ENCODE peak calls at places on chromosomes 4 and X, in five cellular contexts. X is uterus, Z is lung, M is left lung, W is heart left ventricle. A is an unnamed sample.

GRCh38 chr4:110850461-110851447 is 227.9 kb upstream of the PITX2 start:
- DNase-seq in X (no peak), Z (no peak), M (no peak), W (no peak), A (peak)

GRCh38 chrX:6661731-6662130 is 126.8 kb upstream of the VCX3A start:
- DNase-seq in X (no peak), Z (no peak), M (no peak), W (no peak), A (no peak)

GRCh38 chrX:3738489-3738888 is 25.0 kb upstream of the PRKX start:
- DNase-seq in X (no peak), Z (no peak), M (no peak), W (no peak), A (no peak)

GRCh38 chr4:17504081-17504480 is 7.8 kb downstream of the QDPR start:
- DNase-seq in X (no peak), Z (no peak), M (no peak), W (no peak), A (no peak)

GRCh38 chr4:37629713-37630112 is 56.5 kb downstream of the RELL1 start:
- DNase-seq in X (no peak), Z (no peak), M (no peak), W (no peak), A (no peak)

GRCh38 chr4:81922271-81922775 is 450.6 kb upstream of the RASGEF1B start:
- DNase-seq in X (no peak), Z (no peak), M (no peak), W (no peak), A (no peak)

GRCh38 chrX:129618997-129619396 is 35.8 kb downstream of the APLN start:
- DNase-seq in X (no peak), Z (no peak), M (no peak), W (no peak), A (no peak)

GRCh38 chr4:112403072-112403945 is 106.1 kb downstream of the ALPK1 start:
- DNase-seq in X (no peak), Z (no peak), M (no peak), W (no peak), A (peak)

GRCh38 chr4:3689576-3690551 is 76.3 kb upstream of the ADRA2C start:
- DNase-seq in X (no peak), Z (no peak), M (peak), W (peak), A (no peak)

GRCh38 chr4:38387348-38387747 is 276.7 kb upstream of the KLF3 start:
- DNase-seq in X (peak), Z (peak), M (peak), W (no peak), A (peak)

GRCh38 chrX:10017866-10018265 is 50.7 kb downstream of the CLDN34 start:
- DNase-seq in X (no peak), Z (no peak), M (no peak), W (no peak), A (peak)

GRCh38 chrX:69951756-69952155 is 98.0 kb downstream of the AWAT2 start:
- DNase-seq in X (no peak), Z (no peak), M (no peak), W (no peak), A (no peak)

GRCh38 chrX:15418041-15418706 is 34.0 kb upstream of the VEGFD start:
- DNase-seq in X (no peak), Z (no peak), M (no peak), W (no peak), A (no peak)

GRCh38 chr4:87734936-87735335 is 64.4 kb upstream of the IBSP start:
- DNase-seq in X (no peak), Z (no peak), M (no peak), W (no peak), A (no peak)

GRCh38 chrX:95071052-95071451 is 1397.0 kb downstream of the FAM133A start:
- DNase-seq in X (no peak), Z (no peak), M (no peak), W (no peak), A (no peak)

GRCh38 chr4:151921811-151922210 is 161.0 kb upstream of the GATB start:
- DNase-seq in X (no peak), Z (no peak), M (no peak), W (no peak), A (peak)

GRCh38 chr4:56048621-56049427 is 100.1 kb downstream of the CEP135 start:
- DNase-seq in X (peak), Z (no peak), M (peak), W (peak), A (peak)

GRCh38 chr4:3013323-3013722 is 50.0 kb downstream of the GRK4 start:
- DNase-seq in X (no peak), Z (no peak), M (no peak), W (no peak), A (no peak)

GRCh38 chr4:110198472-110199419 is at the start of gene ELOVL6:
- DNase-seq in X (peak), Z (peak), M (peak), W (peak), A (peak)

GRCh38 chr4:69713593-69713992 is 46.8 kb downstream of the SULT1B1 start:
- DNase-seq in X (no peak), Z (no peak), M (no peak), W (no peak), A (peak)

GRCh38 chrX:134990475-134991473 is at the start of gene SMIM10:
- DNase-seq in X (peak), Z (peak), M (peak), W (peak), A (peak)

GRCh38 chr4:29549308-29549707 is 1170.9 kb upstream of the PCDH7 start:
- DNase-seq in X (no peak), Z (no peak), M (no peak), W (no peak), A (peak)

GRCh38 chr4:8591626-8592365 is 769 bp upstream of the CPZ start:
- DNase-seq in X (no peak), Z (no peak), M (no peak), W (peak), A (no peak)

GRCh38 chr4:56704074-56704473 is 23.0 kb upstream of the HOPX start:
- DNase-seq in X (no peak), Z (no peak), M (no peak), W (no peak), A (no peak)

GRCh38 chr4:161900110-161900509 is 263.7 kb downstream of the FSTL5 start:
- DNase-seq in X (no peak), Z (no peak), M (no peak), W (no peak), A (no peak)

GRCh38 chrX:5595570-5595969 is 633.1 kb downstream of the NLGN4X start:
- DNase-seq in X (no peak), Z (no peak), M (no peak), W (no peak), A (no peak)

GRCh38 chr4:165592386-165592785 is 213.6 kb downstream of the CPE start:
- DNase-seq in X (no peak), Z (no peak), M (no peak), W (no peak), A (no peak)

GRCh38 chrX:108001218-108001814 is 19.1 kb upstream of the TEX13B start:
- DNase-seq in X (no peak), Z (no peak), M (no peak), W (no peak), A (no peak)

GRCh38 chr4:71064521-71064920 is 71.1 kb downstream of the DCK start:
- DNase-seq in X (no peak), Z (no peak), M (no peak), W (no peak), A (no peak)

GRCh38 chrX:64975491-64975890 is 759 bp downstream of the ZC4H2 start:
- DNase-seq in X (peak), Z (no peak), M (peak), W (peak), A (no peak)

GRCh38 chrX:103941201-103941975 is 21.0 kb upstream of the TMSB15B start:
- DNase-seq in X (no peak), Z (no peak), M (no peak), W (no peak), A (no peak)

GRCh38 chr4:45358573-45359506 is 632.5 kb upstream of the GNPDA2 start:
- DNase-seq in X (no peak), Z (no peak), M (no peak), W (peak), A (no peak)

GRCh38 chrX:83508526-83509245 is 596 bp downstream of the POU3F4 start:
- DNase-seq in X (no peak), Z (no peak), M (no peak), W (no peak), A (no peak)

GRCh38 chr4:10312568-10312967 is 144.7 kb downstream of the ZNF518B start:
- DNase-seq in X (no peak), Z (no peak), M (no peak), W (no peak), A (no peak)

GRCh38 chrX:29531336-29531735 is 684.0 kb upstream of the MAGEB2 start:
- DNase-seq in X (no peak), Z (no peak), M (no peak), W (no peak), A (no peak)

GRCh38 chr4:76782837-76783236 is 115.1 kb downstream of the SOWAHB start:
- DNase-seq in X (no peak), Z (no peak), M (no peak), W (no peak), A (peak)

GRCh38 chr4:184000457-184001395 is 95.6 kb downstream of the STOX2 start:
- DNase-seq in X (no peak), Z (no peak), M (no peak), W (no peak), A (no peak)

GRCh38 chr4:39231660-39232059 is 49.3 kb downstream of the WDR19 start:
- DNase-seq in X (no peak), Z (no peak), M (no peak), W (no peak), A (no peak)

DNA sequence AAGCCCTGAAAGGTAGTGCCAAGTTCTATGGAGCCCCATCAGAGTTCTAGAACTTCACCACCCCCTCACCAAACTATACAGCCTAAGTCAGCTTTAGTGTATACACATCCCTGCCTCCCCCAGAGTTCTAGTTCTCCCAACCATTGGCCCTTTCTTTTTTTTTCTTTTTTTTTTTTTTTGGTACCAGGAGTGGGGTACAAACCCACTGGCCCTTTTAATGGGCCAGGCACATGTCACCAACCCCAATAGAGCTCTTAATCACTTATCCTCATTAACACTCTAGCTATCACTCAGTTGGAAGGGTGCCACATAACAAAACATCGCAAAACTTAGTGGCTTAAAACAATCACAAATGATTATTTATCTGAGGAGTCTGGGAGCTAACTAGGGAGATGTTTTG is 588.6 kb downstream of the BCOR start:
- DNase-seq in X (no peak), Z (no peak), M (no peak), W (no peak), A (no peak)
- H3K4me3 ChIP-seq in X (no peak), Z (no peak), M (no peak), W (no peak), A (no peak)

GRCh38 chr4:118950929-118951570 is 62.4 kb downstream of the SYNPO2 start:
- DNase-seq in X (no peak), Z (no peak), M (no peak), W (no peak), A (no peak)
- H3K4me3 ChIP-seq in X (no peak), Z (no peak), M (no peak), W (no peak), A (no peak)

GRCh38 chrX:72029473-72030411 is 102.0 kb downstream of the RTL5 start:
- DNase-seq in X (no peak), Z (peak), M (no peak), W (no peak), A (peak)

GRCh38 chrX:72028701-72029470 is 102.8 kb downstream of the RTL5 start:
- DNase-seq in X (no peak), Z (peak), M (no peak), W (no peak), A (no peak)

GRCh38 chrX:72027024-72027913 is 104.4 kb downstream of the RTL5 start:
- DNase-seq in X (no peak), Z (peak), M (no peak), W (no peak), A (no peak)

GRCh38 chrX:72026341-72027023 is 105.2 kb downstream of the RTL5 start:
- DNase-seq in X (no peak), Z (peak), M (no peak), W (no peak), A (no peak)

GRCh38 chrX:72027914-72028307 is 103.8 kb downstream of the RTL5 start:
- DNase-seq in X (no peak), Z (peak), M (no peak), W (no peak), A (no peak)
- H3K4me3 ChIP-seq in X (no peak), Z (no peak), M (no peak), W (no peak), A (peak)

DNA sequence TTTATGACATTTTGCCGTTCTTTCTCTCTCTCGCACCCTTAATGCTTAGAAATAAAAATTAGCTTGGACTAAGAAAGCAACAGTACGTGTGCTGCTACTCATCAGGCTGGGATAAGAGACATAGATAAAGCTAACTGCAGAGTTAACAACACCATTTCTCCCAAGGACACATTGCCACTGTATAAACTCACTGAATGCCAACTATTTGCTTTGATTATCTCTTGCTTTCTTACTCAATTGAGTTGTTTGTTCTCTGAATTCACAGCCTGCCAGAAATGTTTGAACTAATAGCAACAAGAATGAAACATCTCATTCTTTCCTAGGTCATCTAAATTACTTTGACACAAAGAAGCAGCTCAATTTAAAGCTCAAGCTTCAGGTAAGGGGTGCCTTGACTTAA is 34.6 kb downstream of the F8 start:
- DNase-seq in X (no peak), Z (no peak), M (no peak), W (no peak), A (no peak)
- H3K4me3 ChIP-seq in X (no peak), Z (no peak), M (no peak), W (no peak), A (no peak)

DNA sequence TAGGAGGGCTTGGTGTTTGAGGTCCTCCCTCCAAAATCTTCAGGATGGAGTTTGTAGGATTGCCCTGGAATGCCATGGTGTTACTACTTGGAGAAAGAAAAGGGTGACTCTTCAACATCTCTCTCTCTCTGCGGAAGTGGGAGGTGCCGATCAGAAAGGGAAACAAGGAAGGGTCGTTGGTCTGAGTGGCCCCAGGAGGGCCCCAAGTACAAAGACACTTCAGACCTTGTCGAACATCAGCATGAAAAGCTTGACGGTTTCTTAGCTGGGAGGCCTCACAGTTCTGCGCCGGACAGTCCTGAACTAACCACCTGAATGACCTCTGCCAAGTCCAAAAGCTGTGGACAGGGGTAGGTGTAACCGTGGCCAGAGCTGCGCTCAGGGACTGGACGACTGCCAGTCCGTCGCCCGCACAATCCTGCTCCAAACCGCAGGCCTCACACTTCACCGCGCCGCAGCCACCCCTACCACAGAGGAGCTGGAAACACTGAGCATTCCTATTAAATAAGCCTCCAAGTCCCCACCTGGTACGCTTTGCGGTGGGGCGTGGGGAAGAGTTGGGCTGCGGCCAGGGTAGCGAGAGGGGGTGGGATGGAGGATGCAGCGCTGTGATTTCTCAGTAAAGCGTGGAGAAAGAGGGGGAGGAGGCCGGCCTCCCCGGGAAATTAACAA is 540 bp upstream of the GSX2 start:
- DNase-seq in X (no peak), Z (no peak), M (no peak), W (no peak), A (no peak)
- H3K4me3 ChIP-seq in X (no peak), Z (no peak), M (no peak), W (peak), A (peak)

GRCh38 chr4:24796632-24797031 is 1.3 kb downstream of the SOD3 start:
- DNase-seq in X (no peak), Z (no peak), M (no peak), W (no peak), A (no peak)
- H3K4me3 ChIP-seq in X (no peak), Z (no peak), M (no peak), W (no peak), A (no peak)

A was measured in skeletal muscle cell.